ENCODE peak calls at places on chromosomes 4 and X, in ten cellular contexts. K is colonic mucosa, U is IMR-90, M is PC-3, Q is K562, P is fibroblast of lung, S is mesendoderm, F is H1, X is SK-N-MC, J is adipocyte. E is an unnamed sample.

GRCh38 chr4:168028568-168028967 is 63.8 kb upstream of the ANXA10 start:
- DNase-seq in K (no peak), U (peak; percentile 11), M (peak; percentile 63), Q (no peak), P (peak; percentile 7), S (no peak), F (no peak), X (no peak), J (peak; percentile 17), E (no peak)

GRCh38 chrX:19443886-19444530 is 71.3 kb downstream of the MAP3K15 start:
- DNase-seq in K (no peak), U (no peak), M (no peak), Q (no peak), P (no peak), S (peak; percentile 27), F (no peak), X (no peak), J (no peak), E (no peak)

GRCh38 chr4:140099993-140100392 is 54.0 kb downstream of the MAML3 start:
- DNase-seq in K (peak; percentile 53), U (peak; percentile 28), M (peak; percentile 63), Q (no peak), P (no peak), S (no peak), F (no peak), X (peak; percentile 26), J (no peak), E (no peak)

GRCh38 chr4:106583567-106583966 is 215.0 kb upstream of the GIMD1 start:
- DNase-seq in K (no peak), U (peak; percentile 94), M (peak; percentile 81), Q (no peak), P (peak; percentile 98), S (peak; percentile 57), F (no peak), X (peak; percentile 76), J (peak; percentile 81), E (no peak)

GRCh38 chr4:150130953-150131352 is 52.7 kb downstream of the DCLK2 start:
- DNase-seq in K (no peak), U (peak; percentile 83), M (peak; percentile 22), Q (no peak), P (peak; percentile 86), S (no peak), F (no peak), X (no peak), J (peak; percentile 79), E (no peak)

GRCh38 chr4:44661940-44662622 is 10.7 kb upstream of the YIPF7 start:
- DNase-seq in K (no peak), U (no peak), M (peak; percentile 71), Q (no peak), P (no peak), S (no peak), F (no peak), X (no peak), J (no peak), E (no peak)

GRCh38 chr4:107058828-107059227 is 22.7 kb upstream of the DKK2 start:
- DNase-seq in K (no peak), U (no peak), M (no peak), Q (no peak), P (peak; percentile 27), S (no peak), F (no peak), X (no peak), J (peak; percentile 25), E (no peak)

GRCh38 chr4:3294401-3295241 is 1.8 kb downstream of the RGS12 start:
- DNase-seq in K (no peak), U (no peak), M (no peak), Q (no peak), P (no peak), S (no peak), F (no peak), X (no peak), J (no peak), E (no peak)

GRCh38 chr4:58849026-58849425 is 1738.8 kb upstream of the IGFBP7 start:
- DNase-seq in K (no peak), U (no peak), M (peak; percentile 68), Q (no peak), P (no peak), S (no peak), F (no peak), X (no peak), J (no peak), E (no peak)

GRCh38 chr4:47703964-47704363 is 133.9 kb downstream of the CORIN start:
- DNase-seq in K (no peak), U (no peak), M (no peak), Q (no peak), P (no peak), S (no peak), F (no peak), X (no peak), J (peak; percentile 52), E (no peak)

GRCh38 chr4:2168469-2169319 is 73.2 kb downstream of the HAUS3 start:
- DNase-seq in K (no peak), U (no peak), M (peak; percentile 55), Q (no peak), P (no peak), S (no peak), F (no peak), X (no peak), J (no peak), E (no peak)

GRCh38 chrX:1507511-1508463 is 29.2 kb downstream of the P2RY8 start:
- DNase-seq in K (no peak), U (no peak), M (no peak), Q (no peak), P (no peak), S (no peak), F (no peak), X (no peak), J (no peak), E (no peak)

GRCh38 chrX:1500701-1501624 is 36.0 kb downstream of the P2RY8 start:
- DNase-seq in K (no peak), U (no peak), M (no peak), Q (no peak), P (no peak), S (no peak), F (no peak), X (no peak), J (no peak), E (peak; percentile 73)

GRCh38 chrX:1506916-1507315 is 30.1 kb downstream of the P2RY8 start:
- DNase-seq in K (no peak), U (no peak), M (no peak), Q (no peak), P (no peak), S (no peak), F (no peak), X (no peak), J (no peak), E (peak; percentile 39)

GRCh38 chrX:1502241-1502640 is 34.7 kb downstream of the P2RY8 start:
- DNase-seq in K (no peak), U (no peak), M (no peak), Q (peak; percentile 10), P (no peak), S (no peak), F (no peak), X (no peak), J (no peak), E (peak; percentile 98)

GRCh38 chrX:1502853-1503252 is 34.1 kb downstream of the P2RY8 start:
- DNase-seq in K (no peak), U (no peak), M (no peak), Q (no peak), P (no peak), S (no peak), F (no peak), X (no peak), J (no peak), E (peak; percentile 67)
- H3K9ac ChIP-seq in K (no peak overlapping the region), U (no peak overlapping the region), M (no peak overlapping the region), Q (no peak overlapping the region), P (no peak overlapping the region), S (no peak overlapping the region), F (no peak overlapping the region), X (no peak overlapping the region), J (no peak overlapping the region), E (peak overlapping the region; percentile 61)

GRCh38 chr4:56496241-56496640 is 9.3 kb upstream of the ARL9 start:
- DNase-seq in K (no peak), U (no peak), M (peak; percentile 59), Q (no peak), P (no peak), S (no peak), F (no peak), X (no peak), J (no peak), E (no peak)
- H3K9ac ChIP-seq in K (no peak overlapping the region), U (no peak overlapping the region), M (no peak overlapping the region), Q (no peak overlapping the region), P (no peak overlapping the region), S (no peak overlapping the region), F (no peak overlapping the region), X (no peak overlapping the region), J (no peak overlapping the region), E (no peak overlapping the region)

GRCh38 chrX:13702390-13702789 is 13.5 kb downstream of the RAB9A start:
- DNase-seq in K (no peak), U (no peak), M (no peak), Q (no peak), P (no peak), S (no peak), F (no peak), X (no peak), J (no peak), E (no peak)

GRCh38 chrX:13700380-13700779 is 11.5 kb downstream of the RAB9A start:
- DNase-seq in K (no peak), U (peak; percentile 21), M (no peak), Q (no peak), P (no peak), S (no peak), F (no peak), X (no peak), J (no peak), E (no peak)

GRCh38 chrX:13703135-13703534 is 14.2 kb downstream of the RAB9A start:
- DNase-seq in K (no peak), U (no peak), M (no peak), Q (no peak), P (no peak), S (no peak), F (no peak), X (no peak), J (no peak), E (no peak)

GRCh38 chrX:13699183-13699826 is 10.4 kb downstream of the RAB9A start:
- DNase-seq in K (peak; percentile 55), U (peak; percentile 23), M (no peak), Q (peak; percentile 28), P (peak; percentile 47), S (no peak), F (no peak), X (no peak), J (peak; percentile 15), E (peak; percentile 55)

GRCh38 chrX:13703589-13703988 is 14.7 kb downstream of the RAB9A start:
- DNase-seq in K (no peak), U (no peak), M (no peak), Q (no peak), P (no peak), S (no peak), F (no peak), X (no peak), J (no peak), E (no peak)
- H3K9ac ChIP-seq in K (no peak overlapping the region), U (no peak overlapping the region), M (no peak overlapping the region), Q (no peak overlapping the region), P (no peak overlapping the region), S (no peak overlapping the region), F (no peak overlapping the region), X (no peak overlapping the region), J (no peak overlapping the region), E (no peak overlapping the region)

DNA sequence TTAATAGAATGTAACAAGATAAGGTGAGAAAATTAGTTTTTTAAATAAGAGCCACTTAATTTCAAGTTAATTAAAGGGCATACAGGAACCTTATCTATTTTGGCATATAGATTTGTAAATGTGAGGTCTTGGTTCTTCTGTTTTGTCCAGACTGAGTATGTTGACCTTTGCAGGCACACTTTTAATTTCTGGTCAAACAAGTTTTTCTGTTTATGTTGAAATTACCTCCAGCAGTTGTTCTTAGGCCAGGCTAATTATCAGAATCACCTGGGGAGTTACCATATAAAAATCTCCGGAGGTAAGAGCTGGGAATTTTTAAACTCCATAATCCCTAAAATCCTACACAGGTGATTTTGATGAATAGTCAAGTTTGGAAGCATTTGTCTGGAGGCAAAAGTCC is 227.4 kb upstream of the ANKRD50 start:
- DNase-seq in K (no peak), U (no peak), M (peak; percentile 62), Q (no peak), P (no peak), S (no peak), F (no peak), X (no peak), J (no peak), E (no peak)
- H3K9ac ChIP-seq in K (no peak overlapping the region), U (no peak overlapping the region), M (peak overlapping the region; percentile 88), Q (no peak overlapping the region), P (no peak overlapping the region), S (no peak overlapping the region), F (no peak overlapping the region), X (no peak overlapping the region), J (no peak overlapping the region), E (no peak overlapping the region)

E was measured in Karpas-422.